ENCODE peak calls at places on chromosomes 1 and 21, in eight cellular contexts. R, E, Z, O, G, I, A and F are unnamed samples.

GRCh38 chr1:83583351-83584014 is 415.4 kb downstream of the TTLL7 start:
- DNase-seq in R (no peak), E (peak), Z (no peak), O (no peak), G (no peak), I (no peak), A (peak), F (no peak)

GRCh38 chr1:212970085-212970484 is 19.7 kb downstream of the VASH2 start:
- DNase-seq in R (no peak), E (no peak), Z (no peak), O (no peak), G (no peak), I (no peak), A (no peak), F (no peak)

GRCh38 chr21:41419921-41420862 is 5.8 kb upstream of the MX1 start:
- DNase-seq in R (peak), E (peak), Z (peak), O (peak), G (peak), I (peak), A (peak), F (no peak)

GRCh38 chr1:6016191-6016865 is 24.1 kb upstream of the NPHP4 start:
- DNase-seq in R (no peak), E (no peak), Z (no peak), O (no peak), G (no peak), I (no peak), A (no peak), F (no peak)

GRCh38 chr1:29682171-29682917 is 446.0 kb downstream of the PTPRU start:
- DNase-seq in R (no peak), E (no peak), Z (no peak), O (peak), G (no peak), I (no peak), A (no peak), F (no peak)

GRCh38 chr1:100353988-100354387 is 1.7 kb downstream of the CDC14A start:
- DNase-seq in R (no peak), E (no peak), Z (no peak), O (no peak), G (no peak), I (peak), A (no peak), F (no peak)

GRCh38 chr1:162405800-162406199 is 6.1 kb downstream of the SH2D1B start:
- DNase-seq in R (no peak), E (no peak), Z (no peak), O (no peak), G (no peak), I (no peak), A (no peak), F (no peak)

GRCh38 chr21:44801468-44802395 is at the start of gene UBE2G2:
- DNase-seq in R (no peak), E (peak), Z (peak), O (peak), G (peak), I (peak), A (peak), F (no peak)

GRCh38 chr1:156751724-156752481 is 428 bp upstream of the HDGF start:
- DNase-seq in R (peak), E (peak), Z (peak), O (peak), G (peak), I (peak), A (peak), F (peak)

GRCh38 chr1:222920169-222920568 is 105.3 kb downstream of the DISP1 start:
- DNase-seq in R (no peak), E (no peak), Z (no peak), O (no peak), G (no peak), I (no peak), A (no peak), F (no peak)

GRCh38 chr1:221620437-221621384 is 121.2 kb downstream of the DUSP10 start:
- DNase-seq in R (no peak), E (no peak), Z (no peak), O (no peak), G (no peak), I (no peak), A (no peak), F (no peak)

GRCh38 chr1:80640978-80641377 is 1159.8 kb upstream of the ADGRL2 start:
- DNase-seq in R (no peak), E (no peak), Z (no peak), O (no peak), G (no peak), I (no peak), A (no peak), F (no peak)

GRCh38 chr1:99674115-99674514 is 28.2 kb downstream of the PALMD start:
- DNase-seq in R (no peak), E (no peak), Z (no peak), O (no peak), G (no peak), I (no peak), A (no peak), F (no peak)

GRCh38 chr1:62875676-62876075 is 91.7 kb downstream of the ATG4C start:
- DNase-seq in R (no peak), E (no peak), Z (no peak), O (no peak), G (no peak), I (no peak), A (no peak), F (no peak)

GRCh38 chr1:66575739-66576138 is 41.8 kb downstream of the SGIP1 start:
- DNase-seq in R (no peak), E (no peak), Z (no peak), O (no peak), G (no peak), I (no peak), A (no peak), F (no peak)

GRCh38 chr1:115908565-115909334 is 67.6 kb upstream of the SLC22A15 start:
- DNase-seq in R (no peak), E (no peak), Z (no peak), O (no peak), G (no peak), I (no peak), A (no peak), F (no peak)

GRCh38 chr21:46202592-46203202 is 18.4 kb upstream of the SPATC1L start:
- DNase-seq in R (no peak), E (no peak), Z (no peak), O (no peak), G (no peak), I (no peak), A (no peak), F (no peak)

GRCh38 chr1:215845224-215845902 is 278.3 kb downstream of the KCTD3 start:
- DNase-seq in R (no peak), E (no peak), Z (no peak), O (no peak), G (no peak), I (no peak), A (no peak), F (no peak)

GRCh38 chr1:212981025-212981495 is 30.7 kb downstream of the VASH2 start:
- DNase-seq in R (no peak), E (no peak), Z (peak), O (no peak), G (no peak), I (no peak), A (peak), F (no peak)

GRCh38 chr1:59054172-59054571 is 242.7 kb upstream of the FGGY start:
- DNase-seq in R (no peak), E (no peak), Z (no peak), O (no peak), G (no peak), I (no peak), A (no peak), F (no peak)

GRCh38 chr1:225699336-225699735 is 46.4 kb upstream of the ENAH start:
- DNase-seq in R (no peak), E (no peak), Z (no peak), O (no peak), G (no peak), I (no peak), A (no peak), F (no peak)

GRCh38 chr1:92996131-92996463 is 34.8 kb upstream of the DIPK1A start:
- DNase-seq in R (no peak), E (no peak), Z (no peak), O (no peak), G (no peak), I (no peak), A (no peak), F (no peak)

GRCh38 chr1:243596441-243597183 is 253.4 kb downstream of the AKT3 start:
- DNase-seq in R (no peak), E (no peak), Z (no peak), O (no peak), G (no peak), I (no peak), A (no peak), F (no peak)

GRCh38 chr1:44808063-44808937 is at the start of gene BTBD19:
- DNase-seq in R (peak), E (peak), Z (no peak), O (peak), G (no peak), I (peak), A (peak), F (no peak)

GRCh38 chr1:94418664-94419655 is 771 bp downstream of the ABCD3 start:
- DNase-seq in R (peak), E (peak), Z (peak), O (peak), G (no peak), I (no peak), A (peak), F (no peak)

GRCh38 chr1:198534540-198535413 is 5.7 kb downstream of the ATP6V1G3 start:
- DNase-seq in R (no peak), E (no peak), Z (no peak), O (no peak), G (no peak), I (no peak), A (no peak), F (no peak)

GRCh38 chr1:17441993-17442357 is 2.5 kb upstream of the RCC2 start:
- DNase-seq in R (no peak), E (no peak), Z (no peak), O (no peak), G (no peak), I (no peak), A (no peak), F (no peak)

GRCh38 chr1:5596651-5597050 is 395.6 kb downstream of the NPHP4 start:
- DNase-seq in R (no peak), E (no peak), Z (no peak), O (peak), G (no peak), I (no peak), A (no peak), F (no peak)

GRCh38 chr1:222096883-222097282 is 355.0 kb upstream of the DUSP10 start:
- DNase-seq in R (no peak), E (no peak), Z (no peak), O (no peak), G (no peak), I (no peak), A (no peak), F (no peak)

GRCh38 chr1:39509360-39510009 is 18.0 kb downstream of the BMP8A start:
- DNase-seq in R (no peak), E (no peak), Z (no peak), O (no peak), G (no peak), I (no peak), A (peak), F (no peak)

GRCh38 chr1:119739150-119739549 is 27.4 kb downstream of the PHGDH start:
- DNase-seq in R (no peak), E (no peak), Z (no peak), O (no peak), G (no peak), I (no peak), A (no peak), F (no peak)

GRCh38 chr1:161260939-161261858 is 2.7 kb downstream of the PCP4L1 start:
- DNase-seq in R (no peak), E (no peak), Z (no peak), O (no peak), G (no peak), I (no peak), A (no peak), F (no peak)

GRCh38 chr1:147751346-147751745 is 9.1 kb downstream of the GJA5 start:
- DNase-seq in R (no peak), E (no peak), Z (no peak), O (no peak), G (no peak), I (no peak), A (no peak), F (no peak)

GRCh38 chr1:178004926-178005391 is 35.1 kb upstream of the SEC16B start:
- DNase-seq in R (no peak), E (no peak), Z (no peak), O (no peak), G (no peak), I (no peak), A (no peak), F (no peak)

GRCh38 chr1:116909511-116910378 is at the start of gene PTGFRN:
- DNase-seq in R (no peak), E (peak), Z (peak), O (peak), G (no peak), I (no peak), A (peak), F (no peak)

GRCh38 chr1:46137901-46138300 is 5.5 kb upstream of the PIK3R3 start:
- DNase-seq in R (no peak), E (no peak), Z (no peak), O (no peak), G (no peak), I (no peak), A (no peak), F (no peak)

GRCh38 chr1:41313661-41314131 is 47.5 kb upstream of the FOXO6 start:
- DNase-seq in R (no peak), E (no peak), Z (no peak), O (no peak), G (no peak), I (no peak), A (no peak), F (no peak)

GRCh38 chr1:2378956-2379732 is 12.2 kb downstream of the MORN1 start:
- DNase-seq in R (no peak), E (no peak), Z (no peak), O (no peak), G (no peak), I (no peak), A (peak), F (no peak)

GRCh38 chr21:29232601-29233541 is 65.9 kb upstream of the BACH1 start:
- DNase-seq in R (no peak), E (no peak), Z (no peak), O (no peak), G (no peak), I (peak), A (no peak), F (no peak)